ENCODE peak calls at places on chromosomes 3 and 15, in ten cellular contexts. D is nephron progenitor cell, G is choroid plexus epithelial cell, Z is left lung, M is HFFc6, S is WTC11, E is foreskin fibroblast, B is SK-N-SH, O is body of pancreas, U is fibroblast of mammary gland. I is an unnamed sample.

GRCh38 chr3:156620260-156620659 is 54.1 kb upstream of the TIPARP start:
- DNase-seq in D (no peak), Z (no peak), M (no peak), S (no peak), E (no peak), O (peak; percentile 43), B (no peak), G (peak; percentile 37), U (peak; percentile 37), I (no peak)

GRCh38 chr15:89017370-89018066 is 70.7 kb upstream of the ABHD2 start:
- DNase-seq in B (peak; percentile 84), G (peak; percentile 83), S (peak; percentile 96), E (peak; percentile 39), U (peak; percentile 96), O (peak; percentile 71), M (peak; percentile 72), Z (peak; percentile 68), D (peak; percentile 96), I (no peak)

GRCh38 chr3:40980467-40980866 is 218.8 kb upstream of the CTNNB1 start:
- DNase-seq in U (no peak), M (no peak), D (no peak), S (no peak), E (no peak), Z (no peak), B (no peak), O (no peak), G (no peak), I (no peak)

GRCh38 chr3:86830566-86830965 is 160.4 kb downstream of the VGLL3 start:
- DNase-seq in O (no peak), S (no peak), E (no peak), U (peak; percentile 44), G (peak; percentile 73), Z (no peak), M (peak; percentile 18), D (no peak), B (no peak), I (no peak)

GRCh38 chr15:41334293-41335120 is 1.8 kb downstream of the NUSAP1 start:
- DNase-seq in E (no peak), G (no peak), B (no peak), M (no peak), S (no peak), O (no peak), Z (no peak), U (no peak), D (no peak), I (no peak)

GRCh38 chr15:49343546-49343945 is 79.5 kb upstream of the FGF7 start:
- DNase-seq in O (no peak), U (no peak), D (no peak), E (no peak), Z (no peak), M (no peak), S (no peak), B (no peak), G (no peak), I (no peak)

GRCh38 chr3:121995190-121996137 is 26.6 kb downstream of the ILDR1 start:
- DNase-seq in E (peak; percentile 64), M (peak; percentile 57), U (peak; percentile 75), B (peak; percentile 61), O (peak; percentile 83), G (peak; percentile 74), S (peak; percentile 79), D (peak; percentile 22), Z (peak; percentile 80), I (peak; percentile 35)

GRCh38 chr3:39361252-39361927 is 21.8 kb upstream of the SLC25A38 start:
- DNase-seq in S (no peak), E (no peak), O (no peak), D (no peak), U (no peak), B (no peak), M (no peak), Z (no peak), G (no peak), I (no peak)

GRCh38 chr3:60580826-60581225 is 670.4 kb downstream of the FHIT start:
- DNase-seq in G (no peak), B (no peak), O (no peak), U (no peak), D (no peak), M (no peak), S (no peak), Z (no peak), E (no peak), I (no peak)

GRCh38 chr3:60578936-60579335 is 672.3 kb downstream of the FHIT start:
- DNase-seq in M (no peak), G (no peak), S (no peak), Z (no peak), E (no peak), O (no peak), U (no peak), B (no peak), D (no peak), I (no peak)

GRCh38 chr3:60579734-60580133 is 671.5 kb downstream of the FHIT start:
- DNase-seq in O (no peak), B (peak; percentile 3), E (peak; percentile 3), D (no peak), M (peak; percentile 88), G (peak; percentile 72), Z (no peak), U (peak; percentile 89), S (no peak), I (no peak)

GRCh38 chr3:60575726-60576272 is 675.5 kb downstream of the FHIT start:
- DNase-seq in D (no peak), S (no peak), U (no peak), M (no peak), B (no peak), G (no peak), O (no peak), E (no peak), Z (no peak), I (no peak)

DNA sequence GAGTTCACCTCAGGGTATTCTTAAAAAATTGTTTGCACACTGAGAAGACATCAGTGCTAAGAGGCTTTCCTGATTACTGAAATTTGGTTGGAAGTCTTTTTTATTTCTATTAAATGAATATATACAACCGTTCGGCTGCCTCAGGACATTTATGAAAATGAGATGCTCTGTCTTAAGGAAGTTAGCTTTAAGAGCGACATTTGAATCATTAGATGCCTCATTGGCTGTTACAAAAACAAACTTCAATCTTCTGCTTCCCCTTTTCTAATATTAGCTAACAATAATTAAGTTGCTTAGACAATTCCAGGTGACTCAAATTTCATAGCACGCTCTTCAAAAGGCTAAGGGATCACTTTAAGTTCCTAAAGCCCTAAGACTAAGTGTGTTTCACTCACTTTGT is 673.7 kb downstream of the FHIT start:
- DNase-seq in G (no peak), Z (no peak), M (no peak), E (no peak), O (no peak), S (no peak), U (no peak), B (no peak), D (no peak), I (no peak)
- TF ChIP-seq CTCF in G (no peak), Z (no peak), M (no peak), E (no peak), O (no peak), S (no peak), U (no peak), B (no peak), D (no peak), I (no peak)

GRCh38 chr15:61112231-61112630 is 116.9 kb downstream of the RORA start:
- DNase-seq in B (no peak), M (no peak), G (no peak), U (no peak), S (peak; percentile 42), O (no peak), E (no peak), Z (no peak), D (peak; percentile 34), I (no peak)
- TF ChIP-seq CTCF in B (no peak), M (no peak), G (peak; percentile 14), U (peak; percentile 26), S (no peak), O (no peak), E (no peak), Z (no peak), D (peak; percentile 28), I (no peak)

GRCh38 chr15:25933456-25934158 is 70.5 kb upstream of the ATP10A start:
- DNase-seq in E (peak; percentile 72), M (peak; percentile 81), D (peak; percentile 62), U (peak; percentile 85), G (peak; percentile 42), S (peak; percentile 73), B (peak; percentile 70), O (peak; percentile 73), Z (peak; percentile 78), I (peak; percentile 60)
- TF ChIP-seq CTCF in E (peak; percentile 86), M (peak; percentile 87), D (peak; percentile 67), U (peak; percentile 92), G (peak; percentile 59), S (peak; percentile 36), B (peak; percentile 21), O (peak; percentile 62), Z (peak; percentile 73), I (peak; percentile 76)

GRCh38 chr15:85443593-85444328 is 63.4 kb downstream of the AKAP13 start:
- DNase-seq in S (no peak), G (peak; percentile 70), M (peak; percentile 23), U (peak; percentile 8), O (peak; percentile 43), D (no peak), E (no peak), Z (no peak), B (no peak), I (no peak)
- TF ChIP-seq CTCF in S (no peak), G (no peak), M (no peak), U (no peak), O (peak; percentile 16), D (no peak), E (no peak), Z (no peak), B (no peak), I (peak; percentile 17)

I was measured in D721Med.